ENCODE peak calls at places on chromosomes 13 and 19, in eight cellular contexts. R is CD8-positive, alpha-beta memory T cell; Y is substantia nigra; E is A549; B is IMR-90; O is stomach; S is left ventricle myocardium inferior; T is heart left ventricle. P is an unnamed sample.

GRCh38 chr13:78787189-78787588 is 128.2 kb upstream of the OBI1 start:
- DNase-seq in O (no peak), E (no peak), B (no peak), R (no peak), S (peak), T (no peak), Y (no peak), P (no peak)

GRCh38 chr19:29287061-29287460 is 74.1 kb upstream of the UQCRFS1 start:
- DNase-seq in R (no peak), O (no peak), E (no peak), S (no peak), T (no peak), B (no peak), Y (no peak), P (no peak)

GRCh38 chr13:84139561-84140158 is 257.4 kb upstream of the SLITRK1 start:
- DNase-seq in R (no peak), E (no peak), O (no peak), B (no peak), T (no peak), Y (no peak), S (no peak), P (no peak)

GRCh38 chr19:18251587-18252369 is 22.5 kb downstream of the IQCN start:
- DNase-seq in B (peak), E (peak), R (peak), O (peak), Y (no peak), S (peak), T (no peak), P (no peak)

GRCh38 chr13:89925107-89925506 is 1422.4 kb upstream of the MIR17HG start:
- DNase-seq in E (peak), Y (no peak), O (no peak), B (peak), S (no peak), T (no peak), R (no peak), P (no peak)

GRCh38 chr19:34226036-34226435 is 28.3 kb upstream of the GARRE1 start:
- DNase-seq in R (no peak), E (no peak), T (no peak), Y (no peak), O (no peak), S (no peak), B (no peak), P (no peak)

GRCh38 chr13:95924389-95924994 is 128.7 kb downstream of the UGGT2 start:
- DNase-seq in T (no peak), Y (no peak), O (no peak), E (peak), B (peak), S (no peak), R (no peak), P (no peak)

GRCh38 chr13:94369862-94370491 is 109.5 kb downstream of the DCT start:
- DNase-seq in R (no peak), S (no peak), O (no peak), E (no peak), B (peak), T (no peak), Y (no peak), P (no peak)

GRCh38 chr19:47021536-47022139 is 2.0 kb downstream of the NPAS1 start:
- DNase-seq in E (peak), R (no peak), B (no peak), Y (no peak), S (no peak), T (no peak), O (no peak), P (no peak)

GRCh38 chr19:10503002-10503789 is at the start of gene KEAP1:
- DNase-seq in T (peak), R (no peak), Y (no peak), B (no peak), E (peak), S (peak), O (peak), P (no peak)

GRCh38 chr13:50085063-50085462 is 69.8 kb downstream of the KCNRG start:
- DNase-seq in Y (no peak), S (no peak), O (no peak), R (no peak), T (no peak), B (peak), E (peak), P (no peak)

GRCh38 chr19:35696835-35697234 is 7.5 kb upstream of the ZBTB32 start:
- DNase-seq in T (no peak), R (no peak), E (no peak), O (no peak), Y (no peak), B (no peak), S (no peak), P (no peak)

GRCh38 chr13:36432106-36432544 is at the start of gene CCNA1:
- DNase-seq in R (no peak), O (peak), T (peak), S (peak), Y (no peak), B (no peak), E (peak), P (no peak)

GRCh38 chr13:88005188-88005587 is 334.0 kb downstream of the SLITRK5 start:
- DNase-seq in R (no peak), E (no peak), T (no peak), O (no peak), B (no peak), Y (no peak), S (no peak), P (no peak)

GRCh38 chr19:14072535-14073231 is at the start of gene MISP3:
- DNase-seq in T (peak), O (peak), S (peak), R (peak), Y (peak), E (peak), B (no peak), P (no peak)

GRCh38 chr13:111917086-111917485 is 149.9 kb upstream of the SOX1 start:
- DNase-seq in E (no peak), Y (no peak), B (no peak), S (no peak), T (no peak), O (no peak), R (no peak), P (no peak)

GRCh38 chr13:102598061-102598460 is 1.3 kb downstream of the TPP2 start:
- DNase-seq in Y (no peak), E (no peak), R (no peak), B (peak), T (no peak), O (no peak), S (no peak), P (no peak)

GRCh38 chr13:71674776-71675352 is 192.1 kb downstream of the DACH1 start:
- DNase-seq in R (no peak), O (no peak), E (no peak), B (no peak), T (no peak), S (no peak), Y (no peak), P (no peak)

GRCh38 chr19:17183271-17183757 is 31.8 kb upstream of the USE1 start:
- DNase-seq in Y (no peak), O (no peak), S (no peak), E (no peak), R (no peak), T (no peak), B (no peak), P (no peak)

GRCh38 chr19:56076413-56076998 is 44.6 kb downstream of the ZNF787 start:
- DNase-seq in T (no peak), B (peak), O (peak), S (no peak), Y (no peak), R (peak), E (peak), P (no peak)

GRCh38 chr13:71873418-71874276 is 6.6 kb upstream of the DACH1 start:
- DNase-seq in S (no peak), Y (no peak), R (no peak), E (no peak), T (no peak), O (no peak), B (no peak), P (no peak)

GRCh38 chr13:63208811-63209210 is 1793.2 kb upstream of the PCDH20 start:
- DNase-seq in O (no peak), S (no peak), B (peak), T (no peak), R (no peak), Y (no peak), E (no peak), P (no peak)

GRCh38 chr13:85386424-85386823 is 412.8 kb downstream of the SLITRK6 start:
- DNase-seq in E (peak), S (no peak), T (no peak), Y (no peak), O (no peak), R (no peak), B (no peak), P (no peak)

GRCh38 chr13:94061316-94061715 is 418.2 kb downstream of the DCT start:
- DNase-seq in R (no peak), O (no peak), B (peak), Y (no peak), S (no peak), E (no peak), T (no peak), P (no peak)

GRCh38 chr19:51022526-51022925 is 3.0 kb upstream of the KLK10 start:
- DNase-seq in R (no peak), Y (no peak), B (no peak), E (no peak), S (no peak), T (no peak), O (no peak), P (no peak)

GRCh38 chr13:46803586-46803985 is 6.6 kb upstream of the ESD start:
- DNase-seq in R (no peak), B (peak), E (no peak), S (no peak), T (no peak), Y (no peak), O (no peak), P (no peak)

GRCh38 chr13:21579754-21580316 is 24.1 kb downstream of the MICU2 start:
- DNase-seq in T (no peak), E (no peak), R (no peak), Y (no peak), O (no peak), B (no peak), S (no peak), P (no peak)

GRCh38 chr13:24822640-24823039 is 58.7 kb downstream of the RNF17 start:
- DNase-seq in R (no peak), S (no peak), T (no peak), E (no peak), Y (no peak), B (no peak), O (no peak), P (no peak)

GRCh38 chr19:53971608-53972007 is 8.9 kb downstream of the CACNG8 start:
- DNase-seq in B (no peak), R (no peak), Y (no peak), E (no peak), O (no peak), S (no peak), T (no peak), P (no peak)

GRCh38 chr13:108113407-108113806 is 101.9 kb downstream of the LIG4 start:
- DNase-seq in Y (no peak), S (no peak), O (no peak), T (no peak), E (no peak), B (no peak), R (no peak), P (no peak)

GRCh38 chr13:108278466-108278865 is 8.9 kb downstream of the TNFSF13B start:
- DNase-seq in O (no peak), T (no peak), Y (no peak), B (no peak), R (no peak), S (no peak), E (no peak), P (no peak)

GRCh38 chr13:41681587-41681986 is 224.2 kb downstream of the RGCC start:
- DNase-seq in Y (no peak), R (no peak), S (no peak), O (no peak), T (no peak), B (no peak), E (no peak), P (no peak)

GRCh38 chr19:56639217-56639616 is 3.7 kb upstream of the SMIM17 start:
- DNase-seq in Y (no peak), S (no peak), T (no peak), E (no peak), O (no peak), B (peak), R (no peak), P (no peak)

GRCh38 chr13:114062754-114063153 is 69.7 kb downstream of the RASA3 start:
- DNase-seq in T (peak), S (no peak), O (no peak), R (no peak), Y (no peak), B (no peak), E (no peak), P (no peak)
- H3K27ac ChIP-seq in T (no peak), S (peak), O (peak), R (no peak), Y (peak), B (peak), E (peak), P (peak)

GRCh38 chr19:39434123-39435076 is 1.3 kb downstream of the RPS16 start:
- DNase-seq in E (peak), O (no peak), S (no peak), Y (no peak), R (no peak), T (peak), B (no peak), P (no peak)
- H3K27ac ChIP-seq in E (peak), O (peak), S (peak), Y (no peak), R (peak), T (no peak), B (no peak), P (peak)

DNA sequence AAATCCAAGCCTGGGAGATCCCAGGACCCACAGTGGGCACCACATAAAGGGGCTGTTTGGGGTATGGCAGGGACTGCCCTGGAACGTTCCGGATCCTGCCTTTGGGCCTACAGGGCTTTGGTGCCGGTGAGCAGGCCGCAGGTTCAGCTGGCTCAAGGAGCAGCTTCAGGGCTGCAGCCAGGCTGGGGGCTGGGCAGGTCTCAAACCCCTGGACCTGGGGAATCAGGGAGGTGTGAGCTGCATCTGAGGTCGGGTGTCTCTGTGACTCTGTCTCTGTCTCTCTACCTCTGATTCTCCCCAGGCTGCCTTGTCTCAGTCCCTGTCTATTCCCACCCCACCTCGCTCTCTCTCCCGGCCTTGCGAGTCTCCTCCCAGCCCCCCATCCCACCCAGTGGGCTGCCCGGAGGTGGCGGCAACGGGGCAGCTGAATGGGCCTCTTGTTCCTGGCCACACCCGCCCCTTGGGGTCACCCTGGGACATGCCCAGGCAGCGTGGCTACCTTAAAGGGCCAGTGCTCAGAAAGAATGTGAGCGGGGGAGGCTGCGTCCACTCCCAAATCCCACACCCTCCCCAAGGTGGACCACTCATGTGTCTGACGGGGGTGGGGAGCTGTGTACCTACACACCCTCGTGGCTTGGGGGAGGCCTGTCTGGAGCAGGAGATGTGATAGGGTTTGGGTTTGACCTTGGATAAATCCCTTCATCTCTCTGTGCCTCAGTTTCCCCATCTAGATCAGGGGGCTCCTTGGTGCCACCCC is 31.1 kb downstream of the NFIC start:
- DNase-seq in O (peak), B (no peak), S (peak), T (no peak), Y (peak), R (no peak), E (peak), P (no peak)
- H3K27ac ChIP-seq in O (peak), B (peak), S (peak), T (peak), Y (peak), R (no peak), E (peak), P (peak)

GRCh38 chr19:32719611-32720059 is at the start of gene TDRD12:
- DNase-seq in O (no peak), Y (no peak), S (no peak), B (no peak), T (no peak), R (no peak), E (peak), P (no peak)

GRCh38 chr19:32720936-32721250 is 1.3 kb downstream of the TDRD12 start:
- DNase-seq in O (no peak), Y (no peak), S (no peak), B (no peak), T (no peak), E (no peak), R (no peak), P (no peak)

GRCh38 chr19:32717496-32717895 is 2.1 kb upstream of the TDRD12 start:
- DNase-seq in T (no peak), O (no peak), B (no peak), S (no peak), E (no peak), Y (no peak), R (no peak), P (no peak)

GRCh38 chr19:32720216-32720935 is 809 bp downstream of the TDRD12 start:
- DNase-seq in E (no peak), Y (no peak), R (no peak), S (no peak), B (no peak), O (no peak), T (no peak), P (no peak)

DNA sequence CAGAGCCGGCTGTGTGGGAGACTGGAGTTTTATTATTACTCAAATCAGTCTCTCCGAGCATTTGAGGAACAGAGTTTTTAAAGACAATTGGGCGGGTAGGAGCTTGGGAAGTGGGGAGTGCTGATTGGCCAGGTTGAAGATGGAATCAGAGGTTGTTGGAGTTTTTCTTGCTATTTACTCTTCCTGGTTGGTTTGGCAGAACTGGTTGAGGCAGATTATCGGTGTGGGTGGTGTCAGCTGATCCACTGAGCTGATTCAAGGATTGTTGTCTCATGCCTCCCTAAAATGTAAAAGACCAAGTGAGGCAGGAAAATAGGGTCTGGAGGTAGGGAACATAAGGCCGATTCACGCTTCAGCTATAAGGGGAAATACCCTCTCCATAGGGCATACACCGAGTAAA is 1.3 kb upstream of the TDRD12 start:
- DNase-seq in R (no peak), Y (no peak), T (no peak), B (no peak), S (no peak), O (no peak), E (no peak), P (no peak)
- H3K27ac ChIP-seq in R (no peak), Y (no peak), T (no peak), B (no peak), S (no peak), O (no peak), E (no peak), P (no peak)

DNA sequence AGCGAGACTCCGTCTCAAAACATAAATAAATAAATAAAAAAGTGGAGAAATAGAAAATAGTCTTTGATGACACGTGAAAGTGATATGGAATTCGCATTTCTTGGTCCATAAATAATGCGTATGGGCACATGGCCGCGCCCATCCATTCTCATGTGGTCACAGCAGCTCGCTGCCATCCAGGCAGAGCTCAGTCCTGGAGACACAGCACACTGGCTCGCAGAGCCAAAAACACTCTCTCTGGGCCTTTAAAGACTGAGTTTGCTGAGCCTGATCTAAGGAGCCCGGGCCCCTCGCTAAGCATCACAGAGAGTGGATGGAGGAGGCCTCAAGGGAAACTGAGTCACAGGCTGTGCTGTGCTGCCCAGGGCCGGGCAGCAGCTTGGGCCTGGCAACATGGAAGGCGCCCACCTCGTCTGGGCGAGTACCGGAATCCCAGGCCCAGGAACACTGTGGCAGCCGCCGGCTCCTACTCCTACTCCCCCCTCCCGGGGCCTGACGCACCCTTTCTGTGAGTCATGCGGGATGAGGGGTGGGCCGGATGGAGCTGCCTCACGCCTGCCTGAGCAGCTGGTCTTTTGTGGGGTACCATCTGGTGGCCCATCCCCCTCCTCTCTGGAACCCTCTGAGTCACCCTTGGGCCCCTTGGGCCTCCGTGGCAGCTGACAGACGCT is 28.9 kb upstream of the CACTIN start:
- DNase-seq in S (no peak), B (peak), O (peak), R (no peak), E (no peak), Y (no peak), T (no peak), P (no peak)
- H3K27ac ChIP-seq in S (no peak), B (peak), O (peak), R (no peak), E (no peak), Y (no peak), T (no peak), P (no peak)

GRCh38 chr13:110329798-110330461 is 22.8 kb downstream of the COL4A2 start:
- DNase-seq in B (peak), T (no peak), Y (no peak), E (no peak), S (no peak), R (no peak), O (no peak), P (no peak)
- H3K27ac ChIP-seq in B (peak), T (peak), Y (no peak), E (no peak), S (peak), R (no peak), O (peak), P (peak)

GRCh38 chr19:677601-678380 is 1.6 kb downstream of the FSTL3 start:
- DNase-seq in B (no peak), O (no peak), R (no peak), T (no peak), E (peak), S (no peak), Y (no peak), P (no peak)
- H3K27ac ChIP-seq in B (peak), O (peak), R (no peak), T (peak), E (peak), S (peak), Y (no peak), P (peak)

DNA sequence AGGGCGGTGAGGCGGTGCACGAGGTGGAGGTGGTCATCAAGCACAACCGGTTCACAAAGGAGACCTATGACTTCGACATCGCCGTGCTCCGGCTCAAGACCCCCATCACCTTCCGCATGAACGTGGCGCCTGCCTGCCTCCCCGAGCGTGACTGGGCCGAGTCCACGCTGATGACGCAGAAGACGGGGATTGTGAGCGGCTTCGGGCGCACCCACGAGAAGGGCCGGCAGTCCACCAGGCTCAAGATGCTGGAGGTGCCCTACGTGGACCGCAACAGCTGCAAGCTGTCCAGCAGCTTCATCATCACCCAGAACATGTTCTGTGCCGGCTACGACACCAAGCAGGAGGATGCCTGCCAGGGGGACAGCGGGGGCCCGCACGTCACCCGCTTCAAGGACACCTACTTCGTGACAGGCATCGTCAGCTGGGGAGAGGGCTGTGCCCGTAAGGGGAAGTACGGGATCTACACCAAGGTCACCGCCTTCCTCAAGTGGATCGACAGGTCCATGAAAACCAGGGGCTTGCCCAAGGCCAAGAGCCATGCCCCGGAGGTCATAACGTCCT is 9.4 kb upstream of the PROZ start:
- DNase-seq in B (no peak), Y (no peak), T (no peak), R (no peak), E (no peak), S (no peak), O (no peak), P (no peak)
- H3K27ac ChIP-seq in B (no peak), Y (no peak), T (no peak), R (no peak), E (no peak), S (no peak), O (no peak), P (no peak)

P was measured in ascending aorta.